ENCODE peak calls at places on chromosomes 3 and 15, in eight cellular contexts. One of them, this sample, is unnamed. For H3K27me3 and H3K4me1, the result is how much of the 10 kb centered on the place peaks cover.

GRCh38 chr3:187080799-187081450 is 58.4 kb downstream of the RPL39L start:
- DNase-seq in left lung: no peak
- DNase-seq in mesendoderm: no peak
- DNase-seq in transverse colon: no peak
- DNase-seq in DND-41: no peak
- DNase-seq in neural progenitor cell: no peak
- DNase-seq in heart right ventricle: no peak
- DNase-seq in foreskin keratinocyte: no peak
- DNase-seq in this sample: no peak

GRCh38 chr3:129054605-129055104 is 5.9 kb upstream of the GP9 start:
- DNase-seq in foreskin keratinocyte: no peak
- DNase-seq in mesendoderm: no peak
- DNase-seq in neural progenitor cell: no peak
- DNase-seq in transverse colon: no peak
- DNase-seq in heart right ventricle: no peak
- DNase-seq in left lung: no peak
- DNase-seq in DND-41: no peak
- DNase-seq in this sample: no peak

GRCh38 chr3:197027151-197027895 is 2.3 kb downstream of the MELTF start:
- DNase-seq in left lung: no peak
- DNase-seq in mesendoderm: no peak
- DNase-seq in heart right ventricle: no peak
- DNase-seq in transverse colon: no peak
- DNase-seq in DND-41: no peak
- DNase-seq in neural progenitor cell: no peak
- DNase-seq in foreskin keratinocyte: no peak
- DNase-seq in this sample: no peak

GRCh38 chr3:49867871-49868321 is 1.8 kb downstream of the CAMKV start:
- DNase-seq in foreskin keratinocyte: no peak
- DNase-seq in heart right ventricle: no peak
- DNase-seq in DND-41: peak
- DNase-seq in mesendoderm: peak
- DNase-seq in left lung: no peak
- DNase-seq in transverse colon: no peak
- DNase-seq in neural progenitor cell: peak
- DNase-seq in this sample: peak

GRCh38 chr3:150083653-150084037 is 113.0 kb upstream of the PFN2 start:
- DNase-seq in foreskin keratinocyte: no peak
- DNase-seq in mesendoderm: no peak
- DNase-seq in DND-41: no peak
- DNase-seq in heart right ventricle: no peak
- DNase-seq in transverse colon: peak
- DNase-seq in neural progenitor cell: no peak
- DNase-seq in left lung: peak
- DNase-seq in this sample: no peak

GRCh38 chr3:195071916-195072820 is 198.8 kb downstream of the XXYLT1 start:
- DNase-seq in DND-41: no peak
- DNase-seq in foreskin keratinocyte: no peak
- DNase-seq in transverse colon: peak
- DNase-seq in heart right ventricle: no peak
- DNase-seq in neural progenitor cell: no peak
- DNase-seq in left lung: peak
- DNase-seq in mesendoderm: no peak
- DNase-seq in this sample: no peak

GRCh38 chr3:172153335-172153861 is 114.0 kb downstream of the FNDC3B start:
- DNase-seq in mesendoderm: peak
- DNase-seq in foreskin keratinocyte: peak
- DNase-seq in DND-41: peak
- DNase-seq in transverse colon: peak
- DNase-seq in heart right ventricle: peak
- DNase-seq in neural progenitor cell: no peak
- DNase-seq in left lung: peak
- DNase-seq in this sample: peak

GRCh38 chr3:34150987-34151386 is 352.6 kb downstream of the PDCD6IP start:
- DNase-seq in foreskin keratinocyte: no peak
- DNase-seq in DND-41: no peak
- DNase-seq in mesendoderm: no peak
- DNase-seq in neural progenitor cell: no peak
- DNase-seq in transverse colon: no peak
- DNase-seq in left lung: no peak
- DNase-seq in heart right ventricle: no peak
- DNase-seq in this sample: no peak

GRCh38 chr3:107962015-107962414 is 128.8 kb downstream of the CD47 start:
- DNase-seq in mesendoderm: no peak
- DNase-seq in left lung: no peak
- DNase-seq in DND-41: no peak
- DNase-seq in heart right ventricle: no peak
- DNase-seq in foreskin keratinocyte: no peak
- DNase-seq in neural progenitor cell: no peak
- DNase-seq in transverse colon: no peak
- DNase-seq in this sample: no peak

GRCh38 chr3:45640724-45641361 is 46.3 kb downstream of the LIMD1 start:
- DNase-seq in neural progenitor cell: no peak
- DNase-seq in mesendoderm: no peak
- DNase-seq in foreskin keratinocyte: no peak
- DNase-seq in transverse colon: no peak
- DNase-seq in DND-41: no peak
- DNase-seq in heart right ventricle: no peak
- DNase-seq in left lung: no peak
- DNase-seq in this sample: no peak

GRCh38 chr3:55951371-55951770 is 464.3 kb upstream of the WNT5A start:
- DNase-seq in mesendoderm: no peak
- DNase-seq in heart right ventricle: no peak
- DNase-seq in DND-41: no peak
- DNase-seq in neural progenitor cell: no peak
- DNase-seq in transverse colon: no peak
- DNase-seq in left lung: no peak
- DNase-seq in foreskin keratinocyte: no peak
- DNase-seq in this sample: no peak

GRCh38 chr3:143121240-143122088 is 1.9 kb downstream of the CHST2 start:
- DNase-seq in transverse colon: peak
- DNase-seq in mesendoderm: peak
- DNase-seq in foreskin keratinocyte: peak
- DNase-seq in left lung: peak
- DNase-seq in heart right ventricle: peak
- DNase-seq in neural progenitor cell: no peak
- DNase-seq in DND-41: peak
- DNase-seq in this sample: peak

GRCh38 chr3:157135671-157136396 is 24.1 kb downstream of the CCNL1 start:
- DNase-seq in mesendoderm: peak
- DNase-seq in heart right ventricle: no peak
- DNase-seq in DND-41: no peak
- DNase-seq in neural progenitor cell: no peak
- DNase-seq in transverse colon: no peak
- DNase-seq in left lung: no peak
- DNase-seq in foreskin keratinocyte: no peak
- DNase-seq in this sample: peak

GRCh38 chr3:170132335-170132734 is 49.2 kb downstream of the PHC3 start:
- DNase-seq in transverse colon: no peak
- DNase-seq in left lung: no peak
- DNase-seq in neural progenitor cell: no peak
- DNase-seq in DND-41: peak
- DNase-seq in foreskin keratinocyte: no peak
- DNase-seq in heart right ventricle: no peak
- DNase-seq in mesendoderm: no peak
- DNase-seq in this sample: no peak

GRCh38 chr3:198043149-198043548 is 83.1 kb downstream of the LMLN start:
- DNase-seq in transverse colon: no peak
- DNase-seq in neural progenitor cell: no peak
- DNase-seq in heart right ventricle: no peak
- DNase-seq in mesendoderm: no peak
- DNase-seq in foreskin keratinocyte: no peak
- DNase-seq in left lung: no peak
- DNase-seq in DND-41: no peak
- DNase-seq in this sample: no peak

DNA sequence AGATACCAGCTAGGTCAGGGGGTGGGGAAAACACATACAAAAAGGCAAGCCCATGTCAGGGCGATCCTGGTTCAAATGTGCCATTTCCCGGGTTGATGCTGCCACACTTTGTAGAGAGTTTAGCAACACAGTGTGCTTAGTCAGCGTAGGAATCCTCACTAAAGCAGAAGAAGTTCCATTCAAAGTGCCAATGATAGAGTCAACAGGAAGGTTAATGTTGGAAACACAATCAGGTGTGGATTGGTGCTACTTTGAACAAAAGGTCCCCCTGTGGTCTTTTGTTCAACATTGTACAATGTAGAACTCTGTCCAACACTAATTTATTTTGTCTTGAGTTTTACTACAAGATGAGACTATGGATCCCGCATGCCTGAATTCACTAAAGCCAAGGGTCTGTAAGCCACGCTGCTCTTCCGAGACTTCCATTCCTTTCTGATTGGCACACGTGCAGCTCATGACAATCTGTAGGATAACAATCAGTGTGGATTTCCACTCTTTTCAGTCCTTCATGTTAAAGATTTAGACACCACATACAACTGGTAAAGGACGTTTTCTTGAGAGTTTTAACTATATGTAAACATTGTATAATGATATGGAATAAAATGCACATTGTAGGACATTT is 28.9 kb downstream of the TPM1 start:
- DNase-seq in mesendoderm: no peak
- DNase-seq in heart right ventricle: no peak
- DNase-seq in neural progenitor cell: no peak
- DNase-seq in transverse colon: no peak
- DNase-seq in left lung: no peak
- DNase-seq in foreskin keratinocyte: no peak
- DNase-seq in DND-41: no peak
- DNase-seq in this sample: no peak
- H3K27ac ChIP-seq in mesendoderm: no peak
- H3K27ac ChIP-seq in heart right ventricle: no peak
- H3K27ac ChIP-seq in neural progenitor cell: peak
- H3K27ac ChIP-seq in transverse colon: peak
- H3K27ac ChIP-seq in left lung: no peak
- H3K27ac ChIP-seq in foreskin keratinocyte: no peak
- H3K27ac ChIP-seq in DND-41: no peak
- H3K27ac ChIP-seq in this sample: no peak

DNA sequence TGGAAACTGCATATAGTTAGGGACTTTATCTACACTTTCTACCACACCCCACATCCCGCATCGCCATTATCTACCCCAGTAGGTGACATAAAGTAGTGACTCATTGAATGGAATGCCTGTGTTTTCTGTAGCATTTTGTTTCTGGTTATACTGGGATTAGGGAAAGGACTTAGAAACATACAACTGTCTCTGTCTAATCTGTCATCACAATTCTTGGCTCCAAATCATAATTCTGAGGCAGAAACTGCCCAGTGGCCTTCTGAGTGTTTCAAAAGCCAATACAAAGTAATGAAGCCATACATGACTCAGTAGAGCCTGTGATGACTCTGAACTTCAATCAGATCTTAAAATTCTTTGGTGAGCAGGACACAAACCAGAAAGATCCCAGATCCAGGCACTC is 115.7 kb upstream of the CHRM5 start:
- DNase-seq in left lung: no peak
- DNase-seq in heart right ventricle: no peak
- DNase-seq in foreskin keratinocyte: no peak
- DNase-seq in DND-41: no peak
- DNase-seq in transverse colon: no peak
- DNase-seq in mesendoderm: peak
- DNase-seq in neural progenitor cell: no peak
- DNase-seq in this sample: no peak
- H3K27me3 ChIP-seq in left lung: under half
- H3K27me3 ChIP-seq in heart right ventricle: under half
- H3K27me3 ChIP-seq in foreskin keratinocyte: under half
- H3K27me3 ChIP-seq in DND-41: under half
- H3K27me3 ChIP-seq in transverse colon: under half
- H3K27me3 ChIP-seq in mesendoderm: under half
- H3K27me3 ChIP-seq in neural progenitor cell: under half
- H3K27me3 ChIP-seq in this sample: under half

GRCh38 chr15:63367390-63367789 is 14.3 kb downstream of the CA12 start:
- DNase-seq in DND-41: no peak
- DNase-seq in neural progenitor cell: no peak
- DNase-seq in left lung: no peak
- DNase-seq in mesendoderm: no peak
- DNase-seq in heart right ventricle: no peak
- DNase-seq in transverse colon: no peak
- DNase-seq in foreskin keratinocyte: no peak
- DNase-seq in this sample: no peak

GRCh38 chr15:63365004-63365555 is 16.6 kb downstream of the CA12 start:
- DNase-seq in heart right ventricle: no peak
- DNase-seq in left lung: no peak
- DNase-seq in mesendoderm: no peak
- DNase-seq in neural progenitor cell: no peak
- DNase-seq in DND-41: no peak
- DNase-seq in foreskin keratinocyte: no peak
- DNase-seq in transverse colon: no peak
- DNase-seq in this sample: no peak

GRCh38 chr15:63364293-63365003 is 17.2 kb downstream of the CA12 start:
- DNase-seq in DND-41: no peak
- DNase-seq in left lung: no peak
- DNase-seq in heart right ventricle: no peak
- DNase-seq in mesendoderm: peak
- DNase-seq in foreskin keratinocyte: no peak
- DNase-seq in neural progenitor cell: no peak
- DNase-seq in transverse colon: no peak
- DNase-seq in this sample: no peak

GRCh38 chr15:63367900-63368299 is 13.7 kb downstream of the CA12 start:
- DNase-seq in heart right ventricle: no peak
- DNase-seq in neural progenitor cell: no peak
- DNase-seq in DND-41: no peak
- DNase-seq in transverse colon: no peak
- DNase-seq in foreskin keratinocyte: no peak
- DNase-seq in mesendoderm: no peak
- DNase-seq in left lung: no peak
- DNase-seq in this sample: no peak

DNA sequence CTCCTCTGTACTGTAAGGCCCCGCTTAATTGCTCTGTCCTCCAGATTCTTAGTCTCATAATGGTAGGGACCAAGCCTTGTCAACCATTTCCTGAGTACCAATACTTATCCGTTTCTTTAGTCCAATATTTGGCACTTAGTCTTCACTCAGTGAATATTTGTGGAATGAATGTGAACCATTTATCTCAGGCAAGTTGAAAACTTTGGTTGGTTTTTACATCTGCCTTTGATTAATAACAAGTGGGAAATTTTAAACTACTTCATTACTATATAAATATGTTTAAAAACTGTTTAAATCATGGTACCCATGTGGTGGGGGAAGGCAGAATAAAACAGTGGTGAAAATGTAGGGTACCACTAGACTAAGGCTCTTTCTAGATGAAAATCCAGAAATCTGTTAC is 15.2 kb downstream of the CA12 start:
- DNase-seq in transverse colon: no peak
- DNase-seq in heart right ventricle: no peak
- DNase-seq in left lung: no peak
- DNase-seq in mesendoderm: no peak
- DNase-seq in neural progenitor cell: no peak
- DNase-seq in foreskin keratinocyte: no peak
- DNase-seq in DND-41: no peak
- DNase-seq in this sample: no peak
- H3K4me1 ChIP-seq in transverse colon: under half
- H3K4me1 ChIP-seq in heart right ventricle: under half
- H3K4me1 ChIP-seq in left lung: under half
- H3K4me1 ChIP-seq in mesendoderm: under half
- H3K4me1 ChIP-seq in neural progenitor cell: under half
- H3K4me1 ChIP-seq in foreskin keratinocyte: under half
- H3K4me1 ChIP-seq in DND-41: under half
- H3K4me1 ChIP-seq in this sample: under half

DNA sequence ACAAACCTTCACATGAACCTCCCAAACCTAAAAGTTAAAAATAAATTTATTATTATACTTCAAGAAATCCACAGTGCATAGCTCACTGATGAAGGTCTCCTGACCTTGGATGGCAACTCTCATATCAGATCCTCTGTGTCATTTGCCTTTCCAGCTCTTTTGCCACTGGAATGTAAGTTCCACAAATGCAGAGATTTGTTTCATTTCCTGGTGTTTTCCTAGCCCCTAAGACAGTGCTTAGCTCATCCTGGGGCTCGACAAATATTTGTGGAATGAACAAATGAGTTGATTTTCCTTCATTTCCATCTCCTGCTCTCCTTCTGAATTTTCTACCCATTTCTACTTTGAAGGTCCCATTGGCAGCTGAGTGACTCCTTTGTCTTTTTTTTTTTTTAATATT is 56.0 kb downstream of the FRMD4B start:
- DNase-seq in foreskin keratinocyte: no peak
- DNase-seq in left lung: no peak
- DNase-seq in heart right ventricle: no peak
- DNase-seq in DND-41: no peak
- DNase-seq in transverse colon: no peak
- DNase-seq in neural progenitor cell: no peak
- DNase-seq in mesendoderm: peak
- DNase-seq in this sample: no peak
- H3K27ac ChIP-seq in foreskin keratinocyte: no peak
- H3K27ac ChIP-seq in left lung: peak
- H3K27ac ChIP-seq in heart right ventricle: no peak
- H3K27ac ChIP-seq in DND-41: peak
- H3K27ac ChIP-seq in transverse colon: no peak
- H3K27ac ChIP-seq in neural progenitor cell: no peak
- H3K27ac ChIP-seq in mesendoderm: no peak
- H3K27ac ChIP-seq in this sample: no peak